ENCODE peak calls at places on chromosomes 13 and 19, in seven cellular contexts. A is HepG2, L is K562, K is SK-N-SH, T is HCT116, R is GM12878, D is H1. Y is an unnamed sample.

GRCh38 chr13:106297283-106297682 is 238.2 kb downstream of the EFNB2 start:
- DNase-seq in L (no peak), D (no peak), K (no peak), A (no peak), T (no peak), R (no peak), Y (no peak)

GRCh38 chr19:1026189-1027019 is at the start of gene CNN2:
- DNase-seq in D (peak; percentile 92), A (peak; percentile 64), R (no peak), K (peak; percentile 87), T (no peak), L (peak; percentile 78), Y (peak; percentile 81)

GRCh38 chr13:52892925-52893324 is 44.5 kb upstream of the PCDH8 start:
- DNase-seq in K (no peak), R (no peak), T (no peak), A (no peak), D (no peak), L (no peak), Y (no peak)

GRCh38 chr19:50531171-50531612 is 17.5 kb upstream of the ASPDH start:
- DNase-seq in R (no peak), D (no peak), T (no peak), K (no peak), A (no peak), L (no peak), Y (no peak)

GRCh38 chr13:60351816-60352215 is 45.2 kb upstream of the TDRD3 start:
- DNase-seq in D (no peak), K (no peak), R (no peak), L (no peak), T (no peak), A (no peak), Y (no peak)

GRCh38 chr13:51639171-51639570 is 54.9 kb downstream of the WDFY2 start:
- DNase-seq in D (no peak), L (no peak), A (no peak), T (no peak), K (no peak), R (no peak), Y (no peak)

GRCh38 chr13:61531383-61532065 is 115.9 kb upstream of the PCDH20 start:
- DNase-seq in D (no peak), L (no peak), T (no peak), K (no peak), R (peak; percentile 17), A (no peak), Y (no peak)

GRCh38 chr13:101262306-101262705 is 154.0 kb downstream of the NALCN start:
- DNase-seq in L (no peak), T (no peak), R (no peak), D (no peak), K (no peak), A (no peak), Y (no peak)

GRCh38 chr13:90926459-90926858 is 421.0 kb upstream of the MIR17HG start:
- DNase-seq in K (no peak), R (no peak), D (no peak), A (no peak), L (no peak), T (no peak), Y (no peak)

GRCh38 chr13:100859861-100860260 is 185.3 kb upstream of the TMTC4 start:
- DNase-seq in R (no peak), K (no peak), D (no peak), A (no peak), L (no peak), T (no peak), Y (no peak)

GRCh38 chr13:38255600-38255999 is 94.1 kb upstream of the UFM1 start:
- DNase-seq in R (no peak), K (no peak), A (no peak), L (no peak), T (no peak), D (no peak), Y (peak; percentile 5)

GRCh38 chr13:28679628-28680027 is 20.7 kb downstream of the POMP start:
- DNase-seq in T (no peak), D (no peak), R (no peak), K (no peak), A (peak; percentile 9), L (no peak), Y (no peak)

GRCh38 chr13:47932953-47933687 is 68.0 kb downstream of the SUCLA2 start:
- DNase-seq in L (no peak), R (no peak), D (no peak), T (no peak), K (no peak), A (peak; percentile 76), Y (no peak)

GRCh38 chr19:45664575-45664974 is 3.4 kb upstream of the GIPR start:
- DNase-seq in L (no peak), T (no peak), R (no peak), K (no peak), A (no peak), D (no peak), Y (no peak)

GRCh38 chr13:103130681-103131210 is 64.5 kb upstream of the SLC10A2 start:
- DNase-seq in R (peak; percentile 71), K (no peak), L (no peak), T (no peak), D (no peak), A (peak; percentile 3), Y (no peak)

GRCh38 chr19:4594199-4594598 is 34.7 kb upstream of the SEMA6B start:
- DNase-seq in A (no peak), R (no peak), D (no peak), K (no peak), L (no peak), T (no peak), Y (no peak)

GRCh38 chr13:42312817-42313431 is 41.0 kb downstream of the AKAP11 start:
- DNase-seq in D (no peak), K (no peak), A (no peak), L (no peak), T (no peak), R (no peak), Y (no peak)

GRCh38 chr13:42320375-42320787 is 48.4 kb downstream of the AKAP11 start:
- DNase-seq in L (no peak), A (no peak), T (no peak), K (no peak), D (no peak), R (no peak), Y (no peak)

GRCh38 chr13:42322806-42323205 is 50.9 kb downstream of the AKAP11 start:
- DNase-seq in A (no peak), L (no peak), T (no peak), R (no peak), K (no peak), D (no peak), Y (no peak)

DNA sequence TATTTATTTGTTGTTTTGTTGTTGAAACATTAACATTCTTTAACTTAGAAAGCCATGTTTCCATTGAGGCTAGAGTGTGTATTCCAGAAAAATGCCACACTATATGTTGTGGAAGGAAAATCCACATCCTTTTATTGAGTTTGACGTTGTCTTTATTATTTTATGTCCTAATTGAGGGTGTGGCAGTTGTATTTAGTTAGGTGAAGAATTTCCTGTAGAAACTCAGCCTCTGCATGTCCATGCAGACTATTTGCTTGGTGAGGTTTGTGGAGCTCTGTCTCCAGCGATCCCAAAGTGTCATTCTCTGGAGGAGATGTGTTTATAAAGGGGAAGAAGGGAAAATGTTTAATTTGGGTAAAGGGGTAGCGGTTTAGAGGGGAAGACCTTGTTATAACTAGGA is 46.6 kb downstream of the AKAP11 start:
- DNase-seq in A (no peak), D (no peak), R (no peak), L (no peak), T (no peak), K (no peak), Y (no peak)
- TF ChIP-seq JUND in A (no peak), D (no peak), R (no peak), L (no peak), T (no peak), K (no peak), Y (no peak)

GRCh38 chr19:48627211-48627864 is 8.0 kb downstream of the SPHK2 start:
- DNase-seq in L (no peak), R (no peak), K (no peak), T (no peak), A (peak; percentile 73), D (no peak), Y (no peak)

GRCh38 chr19:48624067-48624594 is 4.8 kb downstream of the SPHK2 start:
- DNase-seq in D (peak; percentile 95), A (peak; percentile 82), L (peak; percentile 94), T (peak; percentile 91), R (peak; percentile 81), K (peak; percentile 97), Y (peak; percentile 89)

GRCh38 chr19:48627865-48628314 is 8.6 kb downstream of the SPHK2 start:
- DNase-seq in R (no peak), T (no peak), D (no peak), K (no peak), A (no peak), L (no peak), Y (no peak)

GRCh38 chr19:48624791-48625723 is 5.8 kb downstream of the SPHK2 start:
- DNase-seq in R (no peak), K (no peak), T (no peak), A (no peak), L (peak; percentile 10), D (no peak), Y (no peak)

DNA sequence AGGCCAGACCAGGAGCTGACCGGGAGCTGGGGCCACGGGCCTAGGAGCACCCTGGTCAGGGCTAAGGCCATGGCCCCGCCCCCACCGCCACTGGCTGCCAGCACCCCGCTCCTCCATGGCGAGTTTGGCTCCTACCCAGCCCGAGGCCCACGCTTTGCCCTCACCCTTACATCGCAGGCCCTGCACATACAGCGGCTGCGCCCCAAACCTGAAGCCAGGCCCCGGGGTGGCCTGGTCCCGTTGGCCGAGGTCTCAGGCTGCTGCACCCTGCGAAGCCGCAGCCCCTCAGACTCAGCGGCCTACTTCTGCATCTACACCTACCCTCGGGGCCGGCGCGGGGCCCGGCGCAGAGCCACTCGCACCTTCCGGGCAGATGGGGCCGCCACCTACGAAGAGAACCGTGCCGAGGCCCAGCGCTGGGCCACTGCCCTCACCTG is 6.6 kb downstream of the SPHK2 start:
- DNase-seq in K (no peak), L (no peak), A (no peak), D (no peak), R (no peak), T (no peak), Y (no peak)
- TF ChIP-seq JUND in K (no peak), L (no peak), A (no peak), D (no peak), R (no peak), T (no peak), Y (no peak)

DNA sequence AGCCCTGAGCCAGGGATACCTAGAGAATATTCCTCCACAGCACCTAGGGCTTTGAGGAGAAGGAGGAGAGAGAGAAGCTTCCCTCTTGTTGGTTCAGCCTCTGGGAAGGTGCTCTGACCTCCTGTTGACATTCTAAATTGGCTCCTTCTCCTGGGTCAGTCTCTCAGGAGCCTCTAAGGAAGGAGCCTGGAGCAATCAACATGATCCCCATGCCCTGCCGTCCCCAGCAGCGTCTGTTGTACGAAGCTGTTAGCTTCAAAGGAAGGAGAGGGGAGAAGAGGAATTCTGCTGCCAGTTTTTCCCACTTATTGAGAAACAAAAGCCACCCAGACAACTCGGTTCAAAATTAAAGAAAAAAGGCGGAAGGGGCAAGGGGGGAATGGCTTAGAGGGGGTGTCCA is 116.4 kb upstream of the CACNA1A start:
- DNase-seq in K (no peak), L (no peak), D (no peak), A (no peak), T (no peak), R (no peak), Y (no peak)
- TF ChIP-seq JUND in K (no peak), L (no peak), D (no peak), A (no peak), T (no peak), R (no peak), Y (no peak)

DNA sequence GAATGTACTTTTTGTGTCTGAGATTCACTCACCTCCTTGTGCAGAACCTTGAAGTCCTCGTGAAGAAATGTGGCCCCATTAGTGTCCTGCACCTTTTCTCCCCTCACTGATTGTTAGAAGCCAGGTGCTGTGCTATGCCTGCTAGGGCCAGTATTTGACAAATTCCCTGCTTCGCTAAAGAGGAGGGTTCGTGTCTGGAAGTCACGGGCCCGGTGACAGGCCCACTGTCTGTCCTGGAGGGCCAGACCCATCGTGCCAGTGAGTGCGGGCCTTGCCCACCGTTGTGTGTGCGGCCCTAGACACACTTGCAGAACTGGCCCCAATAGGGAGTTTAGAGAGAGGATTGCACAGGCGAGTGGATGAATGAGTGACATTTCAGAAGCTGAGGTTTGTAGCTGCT is 36.8 kb upstream of the GAS6 start:
- DNase-seq in A (no peak), L (no peak), R (no peak), T (no peak), K (no peak), D (no peak), Y (no peak)
- TF ChIP-seq JUND in A (no peak), L (no peak), R (no peak), T (no peak), K (no peak), D (no peak), Y (no peak)

Y was measured in T47D.